ENCODE peak calls at places on chromosomes 12 and 14, in four cellular contexts. R is cerebellum; V is stimulated activated CD8-positive, alpha-beta memory T cell treated with anti-CD3 and anti-CD28 coated beads, Interleukin-12 subunit alpha, Interleukin-12 subunit beta, amount 100 ng/mL, for 4 hours; X is GM13976. U is an unnamed sample.
A peak's percentile ranks its signal among the peaks of the same experiment; 100 is the strongest.

GRCh38 chr14:90040411-90040810 is 21.4 kb upstream of the KCNK13 start:
- DNase-seq in V (no peak), X (no peak), R (no peak), U (no peak)

GRCh38 chr14:100609941-100610391 is 22.7 kb upstream of the BEGAIN start:
- DNase-seq in X (no peak), R (no peak), V (no peak), U (no peak)

GRCh38 chr14:89899917-89900680 is 54.4 kb downstream of the EFCAB11 start:
- DNase-seq in X (peak; percentile 35), R (no peak), V (no peak), U (no peak)

GRCh38 chr12:107990325-107990724 is 138.8 kb upstream of the WSCD2 start:
- DNase-seq in V (no peak), X (peak; percentile 5), R (peak; percentile 21), U (peak; percentile 40)

GRCh38 chr14:53048631-53049030 is 97.8 kb upstream of the FERMT2 start:
- DNase-seq in X (no peak), V (no peak), R (no peak), U (no peak)

GRCh38 chr12:49507139-49507538 is 31.7 kb upstream of the KCNH3 start:
- DNase-seq in V (no peak), R (no peak), X (no peak), U (no peak)

GRCh38 chr12:122473543-122474323 is 27.0 kb downstream of the ZCCHC8 start:
- DNase-seq in X (peak; percentile 45), R (no peak), V (no peak), U (no peak)

GRCh38 chr12:93274937-93275336 is 102.8 kb upstream of the NUDT4 start:
- DNase-seq in X (no peak), R (no peak), V (no peak), U (no peak)

GRCh38 chr12:65501093-65501621 is 222.7 kb downstream of the MSRB3 start:
- DNase-seq in X (no peak), V (no peak), R (no peak), U (peak; percentile 74)

GRCh38 chr14:30382221-30382620 is 176.7 kb upstream of the G2E3 start:
- DNase-seq in R (no peak), X (no peak), V (no peak), U (no peak)

GRCh38 chr12:98478606-98479005 is 36.8 kb upstream of the TMPO start:
- DNase-seq in X (no peak), V (no peak), R (no peak), U (no peak)